ENCODE peak calls at places on chromosomes 16 and 17, in four cellular contexts. N, R, Z and F are unnamed samples.

GRCh38 chr17:55527520-55528118 is 16.4 kb upstream of the SMIM36 start:
- DNase-seq in N (peak; percentile 25), R (no peak), Z (peak; percentile 41), F (no peak)

GRCh38 chr16:87188104-87188503 is 129.1 kb downstream of the C16orf95 start:
- DNase-seq in R (no peak), N (no peak), Z (no peak), F (no peak)

GRCh38 chr16:2533912-2534311 is 2.7 kb upstream of the CEMP1 start:
- DNase-seq in Z (no peak), N (no peak), R (no peak), F (no peak)

GRCh38 chr16:74297296-74297665 is 667 bp downstream of the PSMD7 start:
- DNase-seq in Z (no peak), R (no peak), N (no peak), F (peak; percentile 25)

GRCh38 chr16:57824880-57825279 is 22.6 kb upstream of the KIFC3 start:
- DNase-seq in N (no peak), Z (peak; percentile 99), R (no peak), F (no peak)

GRCh38 chr17:60947100-60947499 is 269.4 kb downstream of the BCAS3 start:
- DNase-seq in N (no peak), Z (no peak), R (no peak), F (no peak)

GRCh38 chr17:30244853-30245385 is 9.4 kb upstream of the SLC6A4 start:
- DNase-seq in R (no peak), Z (no peak), N (no peak), F (no peak)

GRCh38 chr16:23186171-23186570 is 3.6 kb downstream of the SCNN1G start:
- DNase-seq in R (no peak), Z (no peak), N (no peak), F (no peak)

GRCh38 chr16:73015612-73016487 is 32.1 kb downstream of the ZFHX3 start:
- DNase-seq in Z (peak; percentile 94), R (peak; percentile 56), N (no peak), F (peak; percentile 61)

GRCh38 chr17:22435231-22435974 is 743.1 kb downstream of the KCNJ18 start:
- DNase-seq in Z (no peak), R (no peak), N (no peak), F (no peak)

GRCh38 chr16:1300664-1301476 is 8.6 kb upstream of the UBE2I start:
- DNase-seq in R (no peak), N (peak; percentile 55), Z (no peak), F (peak; percentile 73)
- TF ChIP-seq CTCF in R (peak; percentile 80), N (peak; percentile 69), Z (peak; percentile 71), F (peak; percentile 99)

DNA sequence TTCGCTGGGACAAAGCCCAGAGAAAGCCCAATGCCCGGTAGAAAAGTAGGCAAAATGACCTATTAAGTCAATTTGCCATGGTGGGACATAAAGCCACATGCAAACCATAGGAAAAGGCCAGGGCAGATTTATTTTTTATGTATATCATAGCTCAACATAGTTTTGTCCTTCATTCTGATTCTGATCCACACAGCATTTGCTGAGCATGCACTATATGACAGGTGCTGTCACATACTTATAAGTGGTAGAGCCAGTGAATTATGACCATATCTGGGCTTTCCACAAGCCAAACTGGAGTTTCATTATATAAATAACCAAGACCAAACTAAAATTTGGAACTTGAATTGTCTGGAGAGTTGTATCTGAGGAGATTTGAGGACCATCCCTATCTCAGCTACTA is 74.3 kb downstream of the CA10 start:
- DNase-seq in Z (no peak), N (no peak), R (no peak), F (no peak)
- H3K4me3 ChIP-seq in Z (no peak overlapping the region), N (no peak overlapping the region), R (no peak overlapping the region), F (no peak overlapping the region)

DNA sequence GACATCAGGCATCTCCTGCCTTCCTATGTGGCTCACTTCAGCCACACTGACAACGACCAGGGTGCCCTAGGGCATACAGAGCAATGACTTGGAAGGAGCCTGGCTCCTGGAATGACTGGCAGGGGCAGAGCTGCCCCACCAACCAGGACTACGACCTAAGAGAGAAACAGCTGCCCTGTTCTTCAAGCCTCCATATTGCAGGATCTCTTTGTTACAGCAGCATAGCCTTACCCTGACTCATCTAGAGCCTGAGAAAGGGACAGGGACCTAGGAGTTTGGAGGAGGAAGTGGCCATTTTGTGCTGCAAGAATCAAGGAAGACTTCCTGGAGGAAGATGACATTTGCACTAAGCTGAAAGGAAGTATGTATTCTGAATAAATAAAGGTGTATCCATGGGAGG is 49.6 kb downstream of the GSG1L start:
- DNase-seq in Z (no peak), N (no peak), R (no peak), F (no peak)
- H3K27me3 ChIP-seq in Z (peaks cover 97% of the 10 kb centered on the region), N (peaks cover 7% of the 10 kb centered on the region), R (no peaks in the 10 kb centered on the region), F (peaks cover 1% of the 10 kb centered on the region)

GRCh38 chr16:65751622-65752598 is 614.6 kb upstream of the CDH5 start:
- DNase-seq in Z (no peak), N (no peak), R (no peak), F (no peak)
- TF ChIP-seq CTCF in Z (no peak), N (no peak), R (no peak), F (no peak)

DNA sequence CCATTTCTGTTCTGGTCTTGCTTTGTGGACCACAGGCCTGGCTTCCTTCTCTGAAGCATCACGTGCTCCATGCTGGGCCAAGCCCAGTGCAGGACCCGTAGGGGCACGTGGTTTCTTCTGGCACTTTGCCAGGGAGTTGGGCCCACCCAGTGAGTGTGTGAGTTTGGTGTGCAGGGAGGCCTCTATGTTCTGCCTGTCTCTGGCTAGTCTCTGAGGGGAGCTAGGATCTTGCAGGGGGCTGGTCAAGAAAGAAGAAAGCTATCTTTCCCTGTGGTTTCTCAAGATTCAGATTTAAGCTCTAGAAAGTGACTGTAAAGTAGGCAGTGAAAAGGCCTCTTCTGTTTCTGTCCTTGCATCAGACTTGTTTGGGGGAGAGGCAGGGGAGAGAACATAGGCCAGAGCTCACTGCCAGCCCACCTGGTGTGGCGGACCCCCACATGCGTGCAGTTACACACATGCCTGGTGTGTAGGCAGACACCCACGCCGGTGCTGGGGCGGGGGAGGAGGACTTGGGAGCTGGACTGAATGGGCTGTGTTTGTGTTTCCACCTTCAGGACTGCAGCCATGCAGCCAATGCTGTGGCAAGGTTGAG is 11.8 kb downstream of the LASP1 start:
- DNase-seq in R (peak; percentile 84), Z (no peak), N (peak; percentile 71), F (no peak)
- H3K4me3 ChIP-seq in R (no peak overlapping the region), Z (no peak overlapping the region), N (no peak overlapping the region), F (no peak overlapping the region)

GRCh38 chr17:16189791-16190348 is 25.5 kb downstream of the NCOR1 start:
- DNase-seq in N (no peak), R (no peak), Z (no peak), F (no peak)
- H3K27me3 ChIP-seq in N (no peaks in the 10 kb centered on the region), R (no peaks in the 10 kb centered on the region), Z (no peaks in the 10 kb centered on the region), F (no peaks in the 10 kb centered on the region)